ENCODE peak calls at places on chromosomes 16 and 17, in ten cellular contexts. A, L, S, N, K, I, V, H, R and G are unnamed samples.

GRCh38 chr17:47324224-47325020 is 667 bp downstream of the EFCAB13 start:
- DNase-seq in A (peak), V (no peak), H (peak), I (no peak), R (no peak), S (peak), N (peak), K (no peak), L (no peak), G (no peak)

GRCh38 chr16:28258571-28258970 is 33.8 kb upstream of the SBK1 start:
- DNase-seq in I (no peak), N (no peak), R (no peak), L (no peak), K (no peak), A (peak), H (no peak), V (no peak), S (no peak), G (no peak)

GRCh38 chr16:15034266-15035162 is 21.4 kb downstream of the NTAN1 start:
- DNase-seq in H (no peak), V (no peak), A (peak), N (no peak), R (no peak), L (no peak), I (no peak), S (no peak), K (no peak), G (no peak)

GRCh38 chr16:83954577-83955016 is 1.6 kb downstream of the OSGIN1 start:
- DNase-seq in L (peak), V (no peak), R (no peak), K (no peak), N (no peak), H (no peak), A (peak), I (no peak), S (no peak), G (no peak)

GRCh38 chr17:29179232-29180036 is 764 bp downstream of the MYO18A start:
- DNase-seq in R (peak), I (peak), S (no peak), V (no peak), A (no peak), N (peak), L (peak), K (no peak), H (peak), G (no peak)

GRCh38 chr17:2796164-2797140 is at the start of gene RAP1GAP2:
- DNase-seq in V (no peak), H (no peak), S (peak), K (no peak), R (no peak), N (no peak), A (no peak), I (no peak), L (no peak), G (no peak)

GRCh38 chr17:38797091-38797490 is 2.3 kb downstream of the PIP4K2B start:
- DNase-seq in V (no peak), S (no peak), H (no peak), L (no peak), A (no peak), N (no peak), K (no peak), I (no peak), R (no peak), G (no peak)

GRCh38 chr17:27667656-27668487 is 36.9 kb downstream of the LGALS9 start:
- DNase-seq in V (no peak), I (no peak), H (no peak), N (no peak), A (no peak), R (no peak), L (no peak), S (no peak), K (no peak), G (no peak)

GRCh38 chr17:47213540-47213939 is 4.4 kb downstream of the MYL4 start:
- DNase-seq in A (no peak), R (no peak), H (no peak), V (no peak), I (no peak), N (no peak), L (no peak), S (no peak), K (no peak), G (no peak)

GRCh38 chr17:78041401-78042179 is 83.1 kb downstream of the TNRC6C start:
- DNase-seq in A (peak), K (no peak), I (no peak), S (no peak), R (no peak), V (no peak), H (no peak), N (peak), L (no peak), G (no peak)

GRCh38 chr16:57694556-57695377 is at the start of gene DRC7:
- DNase-seq in L (peak), V (peak), A (peak), R (peak), K (no peak), H (peak), I (peak), S (peak), N (peak), G (peak)

GRCh38 chr17:752620-753219 is 656 bp upstream of the GEMIN4 start:
- DNase-seq in I (peak), R (peak), V (peak), K (no peak), H (no peak), N (peak), S (no peak), A (peak), L (no peak), G (peak)

GRCh38 chr16:88003316-88003715 is 52.1 kb downstream of the BANP start:
- DNase-seq in R (no peak), L (no peak), H (no peak), I (no peak), N (no peak), K (no peak), S (no peak), A (no peak), V (no peak), G (no peak)

GRCh38 chr16:75247249-75247648 is 4.2 kb downstream of the BCAR1 start:
- DNase-seq in N (no peak), R (no peak), A (no peak), L (no peak), V (no peak), H (no peak), I (no peak), K (no peak), S (no peak), G (no peak)

GRCh38 chr17:40883960-40884359 is 1.1 kb downstream of the KRT20 start:
- DNase-seq in V (no peak), H (no peak), S (no peak), A (no peak), L (no peak), R (no peak), K (no peak), I (no peak), N (no peak), G (no peak)

GRCh38 chr16:19748389-19749110 is 30.5 kb downstream of the IQCK start:
- DNase-seq in H (no peak), S (no peak), L (no peak), V (no peak), K (no peak), N (peak), I (no peak), A (peak), R (no peak), G (no peak)

GRCh38 chr17:73191443-73192218 is 1.2 kb upstream of the COG1 start:
- DNase-seq in H (peak), N (peak), K (peak), A (peak), S (peak), I (peak), R (peak), L (peak), V (peak), G (peak)

GRCh38 chr16:78684040-78684611 is 584.7 kb downstream of the WWOX start:
- DNase-seq in L (no peak), V (no peak), R (peak), S (no peak), H (no peak), K (no peak), N (no peak), I (no peak), A (peak), G (no peak)

GRCh38 chr17:31321481-31321880 is at the start of gene EVI2A:
- DNase-seq in K (peak), A (peak), H (no peak), I (no peak), L (no peak), S (peak), N (no peak), R (no peak), V (no peak), G (no peak)

GRCh38 chr16:75477680-75478473 is 13.4 kb upstream of the TMEM170A start:
- DNase-seq in H (no peak), S (no peak), I (no peak), A (no peak), V (no peak), K (no peak), N (no peak), R (no peak), L (no peak), G (no peak)

GRCh38 chr17:44095647-44096496 is 25.3 kb downstream of the G6PC3 start:
- DNase-seq in N (peak), A (peak), V (peak), S (peak), L (peak), R (peak), H (peak), K (peak), I (no peak), G (peak)

GRCh38 chr17:68694791-68695485 is 93.8 kb upstream of the FAM20A start:
- DNase-seq in I (no peak), N (no peak), L (no peak), H (no peak), K (no peak), R (no peak), A (peak), V (no peak), S (no peak), G (no peak)

GRCh38 chr17:7579001-7579838 is at the start of gene CD68:
- DNase-seq in I (no peak), S (peak), K (no peak), R (peak), H (no peak), N (peak), A (peak), L (peak), V (peak), G (no peak)